ENCODE peak calls at places on chromosomes 16 and 17, in six cellular contexts. K is AG04449, L is foreskin fibroblast, V is keratinocyte, Q is WERI-Rb-1, W is brain microvascular endothelial cell. E is an unnamed sample.

GRCh38 chr17:21674242-21674731 is 18.0 kb upstream of the KCNJ18 start:
- DNase-seq in K (no peak), L (no peak), V (no peak), Q (no peak), W (no peak), E (no peak)

GRCh38 chr17:38898812-38899348 is 26.5 kb upstream of the LASP1NB start:
- DNase-seq in K (no peak), L (no peak), V (no peak), Q (no peak), W (no peak), E (peak)

GRCh38 chr16:5668553-5668952 is 571.0 kb upstream of the EEF2KMT start:
- DNase-seq in K (no peak), L (no peak), V (no peak), Q (no peak), W (no peak), E (no peak)

GRCh38 chr16:87032554-87032953 is 284.6 kb downstream of the C16orf95 start:
- DNase-seq in K (no peak), L (no peak), V (no peak), Q (no peak), W (no peak), E (no peak)

GRCh38 chr17:58960068-58960467 is 146.6 kb downstream of the TRIM37 start:
- DNase-seq in K (peak), L (peak), V (peak), Q (no peak), W (peak), E (peak)

GRCh38 chr17:47692137-47692894 is 1.6 kb upstream of the TBKBP1 start:
- DNase-seq in K (no peak), L (no peak), V (no peak), Q (peak), W (no peak), E (no peak)

GRCh38 chr16:9040766-9041430 is 50.5 kb upstream of the HAPSTR1 start:
- DNase-seq in K (no peak), L (no peak), V (no peak), Q (no peak), W (no peak), E (no peak)

GRCh38 chr16:53999841-54000240 is 286.7 kb downstream of the IRX3 start:
- DNase-seq in K (no peak), L (no peak), V (no peak), Q (no peak), W (peak), E (peak)

GRCh38 chr17:48484256-48484655 is 46.6 kb downstream of the HOXB1 start:
- DNase-seq in K (no peak), L (peak), V (no peak), Q (no peak), W (peak), E (no peak)

GRCh38 chr17:7950578-7950977 is 18.6 kb downstream of the CNTROB start:
- DNase-seq in K (no peak), L (no peak), V (no peak), Q (no peak), W (no peak), E (no peak)

GRCh38 chr16:69563605-69564580 is 1.9 kb upstream of the NFAT5 start:
- DNase-seq in K (no peak), L (peak), V (no peak), Q (peak), W (peak), E (no peak)

GRCh38 chr17:19915579-19915978 is 47.8 kb upstream of the ULK2 start:
- DNase-seq in K (no peak), L (no peak), V (no peak), Q (no peak), W (no peak), E (no peak)

GRCh38 chr17:74276051-74276476 is 2.0 kb downstream of the DNAI2 start:
- DNase-seq in K (no peak), L (no peak), V (no peak), Q (no peak), W (no peak), E (peak)

GRCh38 chr16:64997121-64997520 is 124.7 kb downstream of the CDH11 start:
- DNase-seq in K (no peak), L (no peak), V (no peak), Q (no peak), W (no peak), E (no peak)

GRCh38 chr17:57391076-57391825 is 134.9 kb downstream of the MSI2 start:
- DNase-seq in K (no peak), L (no peak), V (no peak), Q (no peak), W (no peak), E (peak)

GRCh38 chr17:19647697-19648474 is 665 bp upstream of the ALDH3A2 start:
- DNase-seq in K (peak), L (peak), V (no peak), Q (peak), W (peak), E (no peak)

GRCh38 chr17:81557276-81558114 is 5.3 kb upstream of the FAAP100 start:
- DNase-seq in K (no peak), L (no peak), V (no peak), Q (no peak), W (no peak), E (no peak)

GRCh38 chr16:60932600-60932999 is 1103.6 kb downstream of the CDH8 start:
- DNase-seq in K (no peak), L (no peak), V (no peak), Q (no peak), W (no peak), E (no peak)

GRCh38 chr17:48123111-48123510 is 15.5 kb downstream of the SNX11 start:
- DNase-seq in K (no peak), L (no peak), V (no peak), Q (no peak), W (no peak), E (no peak)

GRCh38 chr17:50100921-50101345 is 5.8 kb downstream of the PDK2 start:
- DNase-seq in K (no peak), L (peak), V (no peak), Q (no peak), W (no peak), E (no peak)

GRCh38 chr17:77692571-77693161 is 265.8 kb upstream of the TNRC6C start:
- DNase-seq in K (no peak), L (peak), V (peak), Q (no peak), W (no peak), E (no peak)

GRCh38 chr16:67101301-67101675 is 8.5 kb upstream of the PHAF1 start:
- DNase-seq in K (no peak), L (no peak), V (no peak), Q (no peak), W (no peak), E (no peak)

GRCh38 chr17:16459850-16460550 is 32.0 kb downstream of the LRRC75A start:
- DNase-seq in K (no peak), L (no peak), V (no peak), Q (no peak), W (no peak), E (no peak)

GRCh38 chr17:17345686-17346427 is 42.7 kb downstream of the NT5M start:
- DNase-seq in K (no peak), L (no peak), V (no peak), Q (no peak), W (no peak), E (no peak)

GRCh38 chr16:4625617-4626159 is 1.1 kb downstream of the MGRN1 start:
- DNase-seq in K (no peak), L (no peak), V (no peak), Q (no peak), W (no peak), E (no peak)

GRCh38 chr16:4624827-4625616 is 396 bp downstream of the MGRN1 start:
- DNase-seq in K (no peak), L (peak), V (no peak), Q (peak), W (peak), E (peak)

GRCh38 chr16:4624015-4624826 is at the start of gene MGRN1:
- DNase-seq in K (peak), L (peak), V (peak), Q (peak), W (peak), E (peak)

GRCh38 chr16:4626396-4626795 is 1.8 kb downstream of the MGRN1 start:
- DNase-seq in K (no peak), L (no peak), V (no peak), Q (no peak), W (no peak), E (no peak)

DNA sequence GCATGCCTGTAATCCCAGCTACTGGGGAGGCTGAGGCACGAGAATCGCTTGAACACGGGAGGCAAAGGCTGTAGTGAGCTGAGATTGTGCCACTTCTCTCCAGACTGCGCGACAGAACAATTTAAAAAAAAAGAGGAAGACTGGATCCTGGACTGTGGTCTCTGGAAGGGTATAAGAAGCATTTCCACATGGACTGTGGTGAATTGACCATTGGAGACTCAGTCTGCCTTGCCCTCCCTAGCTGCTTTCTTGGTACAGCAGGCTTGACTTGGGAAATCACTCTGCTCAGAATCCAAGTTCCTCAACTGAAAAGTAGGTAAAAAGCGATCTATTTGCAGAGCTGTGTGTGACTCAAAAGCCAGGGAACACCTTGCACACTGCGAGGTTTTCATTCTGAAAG is 1.0 kb upstream of the MGRN1 start:
- DNase-seq in K (no peak), L (no peak), V (no peak), Q (no peak), W (no peak), E (no peak)
- H3K4me3 ChIP-seq in K (no peak), L (no peak), V (no peak), Q (no peak), W (no peak), E (no peak)

GRCh38 chr16:30903002-30903401 is 6.6 kb downstream of the CTF1 start:
- DNase-seq in K (no peak), L (no peak), V (no peak), Q (no peak), W (no peak), E (no peak)
- H3K4me3 ChIP-seq in K (no peak), L (peak), V (no peak), Q (no peak), W (no peak), E (no peak)

GRCh38 chr17:28230011-28230410 is 89.0 kb upstream of the TMEM97 start:
- DNase-seq in K (no peak), L (no peak), V (no peak), Q (no peak), W (no peak), E (no peak)

GRCh38 chr17:28228986-28229729 is 89.8 kb upstream of the TMEM97 start:
- DNase-seq in K (no peak), L (no peak), V (no peak), Q (no peak), W (no peak), E (no peak)

GRCh38 chr17:28226563-28226962 is 92.4 kb upstream of the TMEM97 start:
- DNase-seq in K (no peak), L (no peak), V (no peak), Q (peak), W (no peak), E (no peak)

GRCh38 chr17:28227278-28228108 is 91.5 kb upstream of the TMEM97 start:
- DNase-seq in K (no peak), L (peak), V (peak), Q (no peak), W (peak), E (no peak)

DNA sequence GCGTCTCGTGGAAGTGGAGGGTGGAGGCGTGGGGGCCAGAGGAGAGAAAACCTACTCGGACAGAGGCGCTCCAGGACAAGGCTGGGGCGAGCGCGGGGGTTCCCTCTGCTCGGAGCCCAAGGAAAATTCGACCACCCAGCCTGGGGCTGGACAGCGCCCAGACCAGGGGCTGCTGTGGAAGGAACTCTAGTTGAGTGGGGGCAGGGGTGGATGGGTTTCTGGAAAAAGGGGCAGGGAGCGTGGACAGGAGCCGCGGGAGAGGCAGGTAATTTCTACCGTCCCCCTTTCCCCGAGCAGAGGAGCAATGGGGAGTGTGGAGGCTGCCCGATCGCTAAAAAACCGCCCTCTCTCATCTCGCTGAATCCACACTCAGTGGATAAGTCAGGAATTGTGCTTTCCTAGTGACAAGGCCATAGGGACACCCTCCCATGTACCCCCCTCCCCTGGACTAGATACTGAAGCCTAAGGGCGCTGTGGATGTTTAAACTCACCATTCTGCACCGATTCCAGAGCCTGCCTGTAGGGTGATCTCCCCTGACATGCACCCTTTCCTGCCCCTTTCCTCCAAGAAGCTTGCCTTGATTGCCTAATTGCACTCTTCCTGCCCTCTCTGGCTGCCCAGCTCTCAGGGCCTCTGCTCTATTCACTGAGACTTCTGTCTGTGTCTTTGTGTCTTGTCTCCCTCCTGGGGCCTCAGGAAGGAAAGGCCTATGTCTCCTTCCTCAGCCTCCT is 90.7 kb upstream of the TMEM97 start:
- DNase-seq in K (no peak), L (no peak), V (no peak), Q (no peak), W (no peak), E (no peak)
- H3K4me3 ChIP-seq in K (peak), L (peak), V (peak), Q (no peak), W (peak), E (peak)

DNA sequence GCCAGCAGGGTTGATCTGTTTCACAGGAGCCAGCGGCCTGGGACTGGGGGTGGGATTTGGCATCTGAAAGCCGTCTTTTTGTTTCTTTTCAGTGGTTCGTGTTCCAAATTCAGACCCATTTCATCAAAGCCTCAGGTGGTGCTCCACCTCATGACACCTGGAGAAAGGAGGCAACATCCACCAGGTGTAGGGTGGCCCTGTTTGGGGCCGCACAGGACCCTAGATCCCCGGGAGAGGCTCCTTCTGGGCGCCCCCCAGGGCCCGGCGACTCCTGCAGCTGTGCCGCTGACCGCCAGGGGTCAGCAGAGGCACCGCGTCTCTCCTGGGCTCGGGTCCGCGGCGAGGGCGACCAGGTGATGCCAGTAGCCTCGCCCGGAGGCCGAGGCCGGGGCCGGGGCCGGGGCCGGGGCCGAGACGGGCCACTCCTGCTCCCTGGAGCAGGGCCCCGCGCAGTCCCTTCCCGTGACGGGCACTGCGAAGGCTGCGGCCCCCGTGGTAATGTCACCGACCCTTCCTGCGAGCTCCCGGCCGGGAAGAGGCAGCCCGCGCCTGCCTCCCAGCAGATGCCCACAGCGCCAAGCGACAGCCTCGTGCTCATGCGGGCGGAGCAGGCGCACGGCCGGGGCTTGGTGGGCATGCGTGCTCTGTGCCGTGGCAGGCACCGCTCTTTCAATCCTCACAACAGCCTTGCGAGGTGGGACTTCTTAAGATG is 118.6 kb downstream of the C16orf78 start:
- DNase-seq in K (no peak), L (peak), V (no peak), Q (peak), W (no peak), E (no peak)
- H3K4me3 ChIP-seq in K (no peak), L (no peak), V (no peak), Q (peak), W (peak), E (no peak)

GRCh38 chr17:29571883-29572681 is 3.6 kb downstream of the TP53I13 start:
- DNase-seq in K (no peak), L (peak), V (no peak), Q (peak), W (no peak), E (no peak)
- H3K4me3 ChIP-seq in K (no peak), L (no peak), V (no peak), Q (peak), W (peak), E (no peak)

GRCh38 chr16:49282690-49283375 is 1.2 kb upstream of the CBLN1 start:
- DNase-seq in K (no peak), L (no peak), V (no peak), Q (peak), W (no peak), E (no peak)
- H3K4me3 ChIP-seq in K (no peak), L (no peak), V (no peak), Q (peak), W (no peak), E (peak)

DNA sequence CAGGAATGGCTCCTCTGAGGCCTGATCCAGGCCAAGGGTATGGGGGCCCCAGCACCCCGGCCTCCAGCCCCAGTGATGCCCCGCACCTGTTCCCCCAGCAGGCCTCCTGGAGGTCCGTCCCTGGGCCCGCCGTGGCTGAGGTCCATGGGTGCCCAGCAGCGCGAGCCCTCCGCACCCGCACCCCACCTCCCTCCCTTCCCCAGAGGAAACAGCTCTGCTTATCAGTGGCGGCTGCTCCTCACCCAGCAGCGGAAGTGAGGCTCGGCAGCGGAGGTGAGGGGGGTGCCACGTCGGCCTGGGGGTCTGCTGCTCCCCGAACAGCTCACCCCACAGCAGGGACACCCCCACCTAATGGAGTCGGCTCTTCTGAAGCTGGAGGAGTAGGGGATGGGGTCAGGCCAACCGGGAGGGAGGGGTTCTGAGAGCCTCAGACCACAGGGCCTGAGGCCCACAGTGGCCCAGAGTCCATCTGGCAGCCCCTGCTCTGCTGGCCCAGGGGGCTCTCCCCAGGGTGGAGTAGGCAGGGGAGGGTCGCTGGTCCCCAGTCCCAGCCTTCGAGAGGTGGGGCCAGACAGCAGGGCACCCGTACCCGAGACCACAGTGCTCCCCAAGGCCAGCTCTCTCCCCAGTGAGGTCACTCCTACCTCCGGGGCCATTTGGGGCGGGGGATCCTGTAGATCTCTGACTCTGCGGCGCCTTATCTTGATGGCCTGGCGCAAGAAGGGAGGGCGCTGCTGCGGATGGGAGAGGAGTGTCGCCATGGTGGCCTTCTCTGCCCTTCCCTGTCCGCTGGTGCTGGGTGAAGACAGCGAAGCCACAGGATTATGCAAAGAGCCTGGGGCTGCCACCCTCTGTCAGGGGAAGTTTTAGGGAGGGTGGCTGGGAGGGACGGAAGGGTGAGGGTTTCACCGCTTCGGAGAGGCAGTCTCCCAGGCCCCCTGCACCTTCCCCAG is at the start of gene UNC13D:
- DNase-seq in K (no peak), L (no peak), V (no peak), Q (peak), W (no peak), E (no peak)
- H3K4me3 ChIP-seq in K (no peak), L (no peak), V (peak), Q (no peak), W (no peak), E (no peak)